ENCODE peak calls at places on chromosome 22, in seven cellular contexts. One of them, this sample, is unnamed.

GRCh38 chr22:43789452-43789851 is 22.7 kb downstream of the EFCAB6 start:
- DNase-seq in activated CD4-positive, alpha-beta T cell treated with anti-CD3 and anti-CD28 coated beads, Interleukin-2, amount 50 U/mL, for 48 hours: no peak
- DNase-seq in central memory CD4-positive, alpha-beta T cell: no peak
- DNase-seq in HS-27A: no peak
- DNase-seq in CD8-positive, alpha-beta T cell: no peak
- DNase-seq in AG20443: peak
- DNase-seq in Ammon's horn: no peak
- DNase-seq in this sample: no peak

GRCh38 chr22:44337658-44338004 is 24.9 kb upstream of the SHISAL1 start:
- DNase-seq in activated CD4-positive, alpha-beta T cell treated with anti-CD3 and anti-CD28 coated beads, Interleukin-2, amount 50 U/mL, for 48 hours: no peak
- DNase-seq in AG20443: peak
- DNase-seq in CD8-positive, alpha-beta T cell: no peak
- DNase-seq in HS-27A: no peak
- DNase-seq in Ammon's horn: peak
- DNase-seq in central memory CD4-positive, alpha-beta T cell: no peak
- DNase-seq in this sample: no peak

GRCh38 chr22:23841736-23842404 is 3.1 kb upstream of the DERL3 start:
- DNase-seq in HS-27A: no peak
- DNase-seq in CD8-positive, alpha-beta T cell: no peak
- DNase-seq in AG20443: no peak
- DNase-seq in central memory CD4-positive, alpha-beta T cell: no peak
- DNase-seq in Ammon's horn: no peak
- DNase-seq in activated CD4-positive, alpha-beta T cell treated with anti-CD3 and anti-CD28 coated beads, Interleukin-2, amount 50 U/mL, for 48 hours: no peak
- DNase-seq in this sample: no peak

GRCh38 chr22:46086577-46087335 is 63.6 kb upstream of the PPARA start:
- DNase-seq in activated CD4-positive, alpha-beta T cell treated with anti-CD3 and anti-CD28 coated beads, Interleukin-2, amount 50 U/mL, for 48 hours: no peak
- DNase-seq in CD8-positive, alpha-beta T cell: no peak
- DNase-seq in central memory CD4-positive, alpha-beta T cell: no peak
- DNase-seq in HS-27A: no peak
- DNase-seq in Ammon's horn: no peak
- DNase-seq in AG20443: no peak
- DNase-seq in this sample: no peak

GRCh38 chr22:25102722-25103121 is 96.9 kb upstream of the CRYBB3 start:
- DNase-seq in CD8-positive, alpha-beta T cell: no peak
- DNase-seq in HS-27A: no peak
- DNase-seq in activated CD4-positive, alpha-beta T cell treated with anti-CD3 and anti-CD28 coated beads, Interleukin-2, amount 50 U/mL, for 48 hours: no peak
- DNase-seq in central memory CD4-positive, alpha-beta T cell: no peak
- DNase-seq in AG20443: no peak
- DNase-seq in Ammon's horn: no peak
- DNase-seq in this sample: no peak

GRCh38 chr22:23704062-23704461 is 13.2 kb downstream of the RGL4 start:
- DNase-seq in Ammon's horn: no peak
- DNase-seq in CD8-positive, alpha-beta T cell: no peak
- DNase-seq in HS-27A: no peak
- DNase-seq in central memory CD4-positive, alpha-beta T cell: no peak
- DNase-seq in AG20443: no peak
- DNase-seq in activated CD4-positive, alpha-beta T cell treated with anti-CD3 and anti-CD28 coated beads, Interleukin-2, amount 50 U/mL, for 48 hours: no peak
- DNase-seq in this sample: no peak

GRCh38 chr22:41178425-41178975 is 26.6 kb upstream of the L3MBTL2 start:
- DNase-seq in HS-27A: no peak
- DNase-seq in activated CD4-positive, alpha-beta T cell treated with anti-CD3 and anti-CD28 coated beads, Interleukin-2, amount 50 U/mL, for 48 hours: no peak
- DNase-seq in AG20443: no peak
- DNase-seq in CD8-positive, alpha-beta T cell: no peak
- DNase-seq in central memory CD4-positive, alpha-beta T cell: no peak
- DNase-seq in Ammon's horn: peak
- DNase-seq in this sample: no peak

GRCh38 chr22:45069925-45070324 is 60.1 kb upstream of the PHF21B start:
- DNase-seq in Ammon's horn: no peak
- DNase-seq in CD8-positive, alpha-beta T cell: no peak
- DNase-seq in central memory CD4-positive, alpha-beta T cell: no peak
- DNase-seq in HS-27A: no peak
- DNase-seq in AG20443: no peak
- DNase-seq in activated CD4-positive, alpha-beta T cell treated with anti-CD3 and anti-CD28 coated beads, Interleukin-2, amount 50 U/mL, for 48 hours: peak
- DNase-seq in this sample: no peak

GRCh38 chr22:27100789-27101188 is 443.4 kb downstream of the MIAT start:
- DNase-seq in HS-27A: no peak
- DNase-seq in AG20443: peak
- DNase-seq in activated CD4-positive, alpha-beta T cell treated with anti-CD3 and anti-CD28 coated beads, Interleukin-2, amount 50 U/mL, for 48 hours: no peak
- DNase-seq in CD8-positive, alpha-beta T cell: no peak
- DNase-seq in Ammon's horn: no peak
- DNase-seq in central memory CD4-positive, alpha-beta T cell: no peak
- DNase-seq in this sample: peak